ENCODE peak calls at places on chromosomes 5 and 9, in eight cellular contexts. One of them, this sample, is unnamed.

GRCh38 chr9:99167120-99167519 is 54.6 kb downstream of the ALG2 start:
- DNase-seq in right cardiac atrium: no peak
- DNase-seq in neural progenitor cell: no peak
- DNase-seq in colonic mucosa: no peak
- DNase-seq in H9: no peak
- DNase-seq in A549: no peak
- DNase-seq in PC-3: no peak
- DNase-seq in sigmoid colon: no peak
- DNase-seq in this sample: no peak

GRCh38 chr5:82628364-82628910 is 350.3 kb upstream of the RPS23 start:
- DNase-seq in H9: no peak
- DNase-seq in right cardiac atrium: no peak
- DNase-seq in colonic mucosa: no peak
- DNase-seq in A549: no peak
- DNase-seq in sigmoid colon: no peak
- DNase-seq in neural progenitor cell: no peak
- DNase-seq in PC-3: no peak
- DNase-seq in this sample: no peak

GRCh38 chr5:94613583-94613982 is 4.8 kb downstream of the KIAA0825 start:
- DNase-seq in A549: peak; percentile 6
- DNase-seq in H9: no peak
- DNase-seq in sigmoid colon: no peak
- DNase-seq in colonic mucosa: no peak
- DNase-seq in right cardiac atrium: no peak
- DNase-seq in neural progenitor cell: peak; percentile 54
- DNase-seq in PC-3: peak; percentile 16
- DNase-seq in this sample: no peak

GRCh38 chr5:179273074-179273435 is 72.2 kb downstream of the ADAMTS2 start:
- DNase-seq in A549: no peak
- DNase-seq in right cardiac atrium: no peak
- DNase-seq in PC-3: no peak
- DNase-seq in neural progenitor cell: no peak
- DNase-seq in sigmoid colon: peak; percentile 56
- DNase-seq in H9: no peak
- DNase-seq in colonic mucosa: no peak
- DNase-seq in this sample: peak; percentile 19

GRCh38 chr9:93996863-93997262 is 41.7 kb upstream of the BARX1 start:
- DNase-seq in sigmoid colon: no peak
- DNase-seq in colonic mucosa: no peak
- DNase-seq in PC-3: peak; percentile 16
- DNase-seq in neural progenitor cell: peak; percentile 18
- DNase-seq in A549: no peak
- DNase-seq in H9: no peak
- DNase-seq in right cardiac atrium: no peak
- DNase-seq in this sample: no peak

GRCh38 chr5:146993876-146994530 is 115.4 kb upstream of the PPP2R2B start:
- DNase-seq in PC-3: peak; percentile 51
- DNase-seq in neural progenitor cell: no peak
- DNase-seq in right cardiac atrium: no peak
- DNase-seq in sigmoid colon: no peak
- DNase-seq in colonic mucosa: no peak
- DNase-seq in H9: no peak
- DNase-seq in A549: no peak
- DNase-seq in this sample: no peak

GRCh38 chr9:93210974-93211653 is 27.2 kb downstream of the WNK2 start:
- DNase-seq in sigmoid colon: no peak
- DNase-seq in colonic mucosa: no peak
- DNase-seq in A549: no peak
- DNase-seq in neural progenitor cell: no peak
- DNase-seq in PC-3: no peak
- DNase-seq in H9: no peak
- DNase-seq in right cardiac atrium: no peak
- DNase-seq in this sample: no peak

GRCh38 chr5:107957023-107957422 is 286.3 kb upstream of the EFNA5 start:
- DNase-seq in neural progenitor cell: peak; percentile 55
- DNase-seq in A549: no peak
- DNase-seq in sigmoid colon: no peak
- DNase-seq in H9: no peak
- DNase-seq in colonic mucosa: no peak
- DNase-seq in right cardiac atrium: no peak
- DNase-seq in PC-3: no peak
- DNase-seq in this sample: no peak

GRCh38 chr9:110828148-110828730 is 159.6 kb downstream of the MUSK start:
- DNase-seq in right cardiac atrium: peak; percentile 53
- DNase-seq in sigmoid colon: peak; percentile 81
- DNase-seq in neural progenitor cell: peak; percentile 17
- DNase-seq in colonic mucosa: peak; percentile 36
- DNase-seq in H9: no peak
- DNase-seq in A549: no peak
- DNase-seq in PC-3: no peak
- DNase-seq in this sample: peak; percentile 67

GRCh38 chr9:114906922-114907571 is 23.3 kb downstream of the TNFSF8 start:
- DNase-seq in right cardiac atrium: no peak
- DNase-seq in sigmoid colon: no peak
- DNase-seq in PC-3: peak; percentile 58
- DNase-seq in colonic mucosa: no peak
- DNase-seq in H9: peak; percentile 87
- DNase-seq in neural progenitor cell: peak; percentile 74
- DNase-seq in A549: peak; percentile 49
- DNase-seq in this sample: no peak

GRCh38 chr9:88775037-88775471 is 216.2 kb upstream of the S1PR3 start:
- DNase-seq in neural progenitor cell: no peak
- DNase-seq in right cardiac atrium: peak; percentile 63
- DNase-seq in A549: no peak
- DNase-seq in PC-3: peak; percentile 88
- DNase-seq in H9: no peak
- DNase-seq in sigmoid colon: peak; percentile 85
- DNase-seq in colonic mucosa: no peak
- DNase-seq in this sample: peak; percentile 55

GRCh38 chr5:147642666-147643065 is 132.8 kb upstream of the DPYSL3 start:
- DNase-seq in colonic mucosa: no peak
- DNase-seq in A549: no peak
- DNase-seq in right cardiac atrium: no peak
- DNase-seq in sigmoid colon: no peak
- DNase-seq in neural progenitor cell: no peak
- DNase-seq in H9: no peak
- DNase-seq in PC-3: peak; percentile 20
- DNase-seq in this sample: no peak

GRCh38 chr9:100426532-100427365 is at the start of gene MSANTD3:
- DNase-seq in A549: peak; percentile 74
- DNase-seq in right cardiac atrium: peak; percentile 71
- DNase-seq in H9: peak; percentile 57
- DNase-seq in neural progenitor cell: peak; percentile 93
- DNase-seq in colonic mucosa: peak; percentile 49
- DNase-seq in sigmoid colon: peak; percentile 77
- DNase-seq in PC-3: peak; percentile 76
- DNase-seq in this sample: peak; percentile 51

GRCh38 chr5:14914603-14915277 is 43.2 kb upstream of the ANKH start:
- DNase-seq in PC-3: peak; percentile 76
- DNase-seq in neural progenitor cell: no peak
- DNase-seq in sigmoid colon: no peak
- DNase-seq in right cardiac atrium: no peak
- DNase-seq in H9: no peak
- DNase-seq in colonic mucosa: no peak
- DNase-seq in A549: no peak
- DNase-seq in this sample: no peak

GRCh38 chr9:127525426-127526188 is 74.3 kb downstream of the LRSAM1 start:
- DNase-seq in colonic mucosa: no peak
- DNase-seq in A549: no peak
- DNase-seq in neural progenitor cell: peak; percentile 27
- DNase-seq in PC-3: peak; percentile 56
- DNase-seq in H9: no peak
- DNase-seq in right cardiac atrium: no peak
- DNase-seq in sigmoid colon: no peak
- DNase-seq in this sample: no peak

GRCh38 chr9:99824378-99825157 is 2.9 kb downstream of the NR4A3 start:
- DNase-seq in sigmoid colon: peak; percentile 69
- DNase-seq in right cardiac atrium: peak; percentile 38
- DNase-seq in colonic mucosa: peak; percentile 36
- DNase-seq in neural progenitor cell: peak; percentile 92
- DNase-seq in H9: peak; percentile 81
- DNase-seq in PC-3: no peak
- DNase-seq in A549: peak; percentile 34
- DNase-seq in this sample: peak; percentile 19

GRCh38 chr9:129513856-129514496 is 106.9 kb downstream of the C9orf50 start:
- DNase-seq in neural progenitor cell: no peak
- DNase-seq in H9: no peak
- DNase-seq in sigmoid colon: no peak
- DNase-seq in PC-3: no peak
- DNase-seq in A549: no peak
- DNase-seq in right cardiac atrium: no peak
- DNase-seq in colonic mucosa: no peak
- DNase-seq in this sample: no peak
- H3K9me3 ChIP-seq in neural progenitor cell: peaks cover 5% of the 10 kb centered on the region
- H3K9me3 ChIP-seq in H9: peaks cover 17% of the 10 kb centered on the region
- H3K9me3 ChIP-seq in sigmoid colon: peaks cover 5% of the 10 kb centered on the region
- H3K9me3 ChIP-seq in PC-3: peaks cover 6% of the 10 kb centered on the region
- H3K9me3 ChIP-seq in A549: peaks cover 83% of the 10 kb centered on the region
- H3K9me3 ChIP-seq in right cardiac atrium: no peaks in the 10 kb centered on the region
- H3K9me3 ChIP-seq in colonic mucosa: no peaks in the 10 kb centered on the region
- H3K9me3 ChIP-seq in this sample: no peaks in the 10 kb centered on the region

DNA sequence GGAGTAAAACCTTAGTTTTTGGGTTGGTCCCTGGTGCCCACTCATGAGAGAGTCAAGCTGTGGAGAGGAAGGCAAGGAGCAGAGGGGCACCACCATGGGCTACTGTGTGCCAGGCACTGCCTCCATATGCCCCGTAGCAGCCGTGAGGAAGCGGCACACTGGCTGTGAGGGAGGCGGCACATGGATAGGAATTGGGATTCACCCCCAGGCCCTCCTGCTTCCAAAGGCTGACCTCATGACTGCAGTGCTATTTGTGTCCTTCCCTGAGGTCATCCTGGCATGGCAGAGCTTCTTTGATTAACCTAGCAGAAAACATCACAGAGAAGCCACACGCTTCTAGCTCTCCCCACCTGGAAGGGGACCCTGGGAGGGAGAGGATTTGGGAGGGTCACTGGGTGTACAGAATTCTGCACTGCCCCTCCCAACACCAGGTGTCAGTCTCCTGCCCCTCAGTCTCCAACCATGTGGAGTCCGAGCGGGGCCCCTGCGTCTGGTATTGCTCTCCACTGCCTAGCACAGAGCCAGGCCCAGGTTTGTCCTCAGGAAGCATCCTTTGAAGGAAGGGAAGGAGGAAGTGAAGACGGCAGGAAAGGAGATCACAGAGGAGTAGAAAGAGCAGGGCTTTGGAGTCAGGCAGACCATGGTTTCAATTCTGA is 109.9 kb downstream of the RGS3 start:
- DNase-seq in A549: no peak
- DNase-seq in neural progenitor cell: no peak
- DNase-seq in right cardiac atrium: no peak
- DNase-seq in sigmoid colon: peak; percentile 34
- DNase-seq in H9: no peak
- DNase-seq in PC-3: no peak
- DNase-seq in colonic mucosa: no peak
- DNase-seq in this sample: peak; percentile 6
- H3K4me1 ChIP-seq in A549: peaks cover 33% of the 10 kb centered on the region
- H3K4me1 ChIP-seq in neural progenitor cell: no peaks in the 10 kb centered on the region
- H3K4me1 ChIP-seq in right cardiac atrium: peaks cover 27% of the 10 kb centered on the region
- H3K4me1 ChIP-seq in sigmoid colon: peaks cover 36% of the 10 kb centered on the region
- H3K4me1 ChIP-seq in H9: no peaks in the 10 kb centered on the region
- H3K4me1 ChIP-seq in PC-3: peaks cover 43% of the 10 kb centered on the region
- H3K4me1 ChIP-seq in colonic mucosa: peaks cover 1% of the 10 kb centered on the region
- H3K4me1 ChIP-seq in this sample: no peaks in the 10 kb centered on the region

GRCh38 chr5:1058988-1059883 is 50.6 kb downstream of the NKD2 start:
- DNase-seq in neural progenitor cell: no peak
- DNase-seq in A549: no peak
- DNase-seq in PC-3: no peak
- DNase-seq in sigmoid colon: no peak
- DNase-seq in H9: no peak
- DNase-seq in colonic mucosa: no peak
- DNase-seq in right cardiac atrium: peak; percentile 10
- DNase-seq in this sample: no peak
- H3K9me3 ChIP-seq in neural progenitor cell: no peaks in the 10 kb centered on the region
- H3K9me3 ChIP-seq in A549: no peaks in the 10 kb centered on the region
- H3K9me3 ChIP-seq in PC-3: no peaks in the 10 kb centered on the region
- H3K9me3 ChIP-seq in sigmoid colon: no peaks in the 10 kb centered on the region
- H3K9me3 ChIP-seq in H9: no peaks in the 10 kb centered on the region
- H3K9me3 ChIP-seq in colonic mucosa: no peaks in the 10 kb centered on the region
- H3K9me3 ChIP-seq in right cardiac atrium: no peaks in the 10 kb centered on the region
- H3K9me3 ChIP-seq in this sample: no peaks in the 10 kb centered on the region

GRCh38 chr9:121646992-121647391 is 4.4 kb upstream of the DAB2IP start:
- DNase-seq in sigmoid colon: no peak
- DNase-seq in colonic mucosa: no peak
- DNase-seq in neural progenitor cell: no peak
- DNase-seq in H9: no peak
- DNase-seq in PC-3: no peak
- DNase-seq in right cardiac atrium: no peak
- DNase-seq in A549: no peak
- DNase-seq in this sample: no peak

GRCh38 chr9:121648172-121648571 is 3.3 kb upstream of the DAB2IP start:
- DNase-seq in A549: no peak
- DNase-seq in right cardiac atrium: no peak
- DNase-seq in PC-3: no peak
- DNase-seq in neural progenitor cell: no peak
- DNase-seq in sigmoid colon: no peak
- DNase-seq in H9: no peak
- DNase-seq in colonic mucosa: no peak
- DNase-seq in this sample: no peak

GRCh38 chr9:121649476-121650219 is 1.8 kb upstream of the DAB2IP start:
- DNase-seq in neural progenitor cell: no peak
- DNase-seq in colonic mucosa: no peak
- DNase-seq in right cardiac atrium: no peak
- DNase-seq in A549: no peak
- DNase-seq in H9: no peak
- DNase-seq in PC-3: peak; percentile 12
- DNase-seq in sigmoid colon: no peak
- DNase-seq in this sample: no peak

GRCh38 chr9:121650220-121651013 is 1.0 kb upstream of the DAB2IP start:
- DNase-seq in colonic mucosa: peak; percentile 92
- DNase-seq in sigmoid colon: peak; percentile 81
- DNase-seq in neural progenitor cell: peak; percentile 91
- DNase-seq in PC-3: peak; percentile 53
- DNase-seq in H9: peak; percentile 92
- DNase-seq in A549: no peak
- DNase-seq in right cardiac atrium: peak; percentile 68
- DNase-seq in this sample: peak; percentile 81

GRCh38 chr9:121648799-121649198 is 2.6 kb upstream of the DAB2IP start:
- DNase-seq in right cardiac atrium: no peak
- DNase-seq in A549: no peak
- DNase-seq in sigmoid colon: no peak
- DNase-seq in colonic mucosa: peak; percentile 56
- DNase-seq in H9: no peak
- DNase-seq in neural progenitor cell: no peak
- DNase-seq in PC-3: no peak
- DNase-seq in this sample: no peak
- H3K4me1 ChIP-seq in right cardiac atrium: peaks cover 18% of the 10 kb centered on the region
- H3K4me1 ChIP-seq in A549: peaks cover 34% of the 10 kb centered on the region
- H3K4me1 ChIP-seq in sigmoid colon: peaks cover 53% of the 10 kb centered on the region
- H3K4me1 ChIP-seq in colonic mucosa: peaks cover 11% of the 10 kb centered on the region
- H3K4me1 ChIP-seq in H9: peaks cover 6% of the 10 kb centered on the region
- H3K4me1 ChIP-seq in neural progenitor cell: peaks cover 46% of the 10 kb centered on the region
- H3K4me1 ChIP-seq in PC-3: peaks cover 12% of the 10 kb centered on the region
- H3K4me1 ChIP-seq in this sample: no peaks in the 10 kb centered on the region

DNA sequence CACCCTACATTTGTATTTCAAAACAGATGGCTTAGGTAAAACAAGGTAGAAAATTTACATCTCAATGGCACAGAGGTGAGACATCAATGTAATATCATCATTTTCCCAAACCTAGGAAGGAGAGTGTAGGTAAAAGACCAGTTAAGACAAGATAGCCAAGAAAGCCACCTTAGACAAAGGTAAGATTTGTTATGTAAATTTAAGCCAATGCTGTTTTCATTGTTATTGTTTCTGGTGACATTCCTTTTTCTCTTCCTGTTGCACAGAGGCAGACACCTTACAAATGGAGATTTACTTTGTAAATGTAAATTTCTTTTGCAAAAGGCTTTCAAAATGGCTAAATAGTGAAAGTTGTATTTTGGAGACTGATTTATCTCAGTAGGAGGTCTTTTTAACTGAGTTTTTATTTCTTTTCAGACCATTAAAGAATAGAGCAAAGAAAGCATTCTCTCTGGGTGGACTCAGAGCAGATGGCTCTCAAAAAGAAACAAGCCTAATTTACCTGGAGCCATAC is 159.1 kb downstream of the YIPF5 start:
- DNase-seq in neural progenitor cell: no peak
- DNase-seq in A549: no peak
- DNase-seq in right cardiac atrium: no peak
- DNase-seq in sigmoid colon: no peak
- DNase-seq in PC-3: no peak
- DNase-seq in colonic mucosa: no peak
- DNase-seq in H9: no peak
- DNase-seq in this sample: no peak
- H3K9me3 ChIP-seq in neural progenitor cell: no peaks in the 10 kb centered on the region
- H3K9me3 ChIP-seq in A549: peaks cover 21% of the 10 kb centered on the region
- H3K9me3 ChIP-seq in right cardiac atrium: no peaks in the 10 kb centered on the region
- H3K9me3 ChIP-seq in sigmoid colon: no peaks in the 10 kb centered on the region
- H3K9me3 ChIP-seq in PC-3: peaks cover 3% of the 10 kb centered on the region
- H3K9me3 ChIP-seq in colonic mucosa: no peaks in the 10 kb centered on the region
- H3K9me3 ChIP-seq in H9: peaks cover 33% of the 10 kb centered on the region
- H3K9me3 ChIP-seq in this sample: no peaks in the 10 kb centered on the region